ENCODE peak calls at places on chromosomes 16 and 17, in six cellular contexts. Z is activated T-cell treated with anti-CD3 and anti-CD28 coated beads for 1 hour, D is posterior cingulate gyrus, E is GM12878, V is amygdala, W is Right ventricle myocardium inferior. T is an unnamed sample.

GRCh38 chr17:29709861-29710849 is 87.4 kb upstream of the CORO6 start:
- DNase-seq in Z (no peak), D (no peak), E (no peak), V (no peak), W (no peak), T (no peak)

GRCh38 chr16:75385507-75386152 is 47.7 kb downstream of the CFDP1 start:
- DNase-seq in Z (no peak), D (no peak), E (peak), V (no peak), W (no peak), T (no peak)

GRCh38 chr16:50781043-50781442 is 39.2 kb downstream of the CYLD start:
- DNase-seq in Z (no peak), D (no peak), E (no peak), V (no peak), W (no peak), T (no peak)

GRCh38 chr17:74527756-74528155 is 3.5 kb downstream of the CD300LB start:
- DNase-seq in Z (no peak), D (no peak), E (no peak), V (no peak), W (peak), T (no peak)

GRCh38 chr17:17768415-17769088 is 68.2 kb downstream of the SREBF1 start:
- DNase-seq in Z (no peak), D (no peak), E (no peak), V (no peak), W (no peak), T (no peak)

GRCh38 chr16:1134776-1135458 is 18.0 kb upstream of the CACNA1H start:
- DNase-seq in Z (no peak), D (no peak), E (no peak), V (no peak), W (no peak), T (no peak)

GRCh38 chr16:27748868-27749546 is 199.1 kb downstream of the KATNIP start:
- DNase-seq in Z (peak), D (no peak), E (peak), V (peak), W (no peak), T (peak)

GRCh38 chr16:89410794-89411309 is 79.5 kb downstream of the ANKRD11 start:
- DNase-seq in Z (no peak), D (no peak), E (no peak), V (no peak), W (no peak), T (peak)

GRCh38 chr16:15572329-15573001 is 70.5 kb downstream of the MARF1 start:
- DNase-seq in Z (no peak), D (no peak), E (no peak), V (no peak), W (no peak), T (no peak)

GRCh38 chr16:1403036-1403435 is 11.5 kb downstream of the UNKL start:
- DNase-seq in Z (no peak), D (no peak), E (no peak), V (no peak), W (peak), T (no peak)

T was measured in right cardiac atrium.